ENCODE peak calls at places on chromosomes 13 and 19, in seven cellular contexts. N is Caco-2, Q is cardiac muscle cell, P is left ventricle myocardium inferior, A is transverse colon, O is brain microvascular endothelial cell, E is WERI-Rb-1. B is an unnamed sample. For H3K27me3, the result is how much of the 10 kb centered on the place peaks cover.

GRCh38 chr13:73803997-73804396 is 330.2 kb downstream of the KLF12 start:
- DNase-seq in N (no peak), Q (no peak), P (no peak), A (no peak), O (peak), E (no peak), B (no peak)

GRCh38 chr19:13838943-13839192 is 38.1 kb upstream of the NANOS3 start:
- DNase-seq in N (no peak), Q (no peak), P (no peak), A (no peak), O (no peak), E (no peak), B (no peak)

GRCh38 chr19:34109596-34109995 is 62.7 kb upstream of the LSM14A start:
- DNase-seq in N (no peak), Q (no peak), P (no peak), A (no peak), O (no peak), E (no peak), B (no peak)

GRCh38 chr19:18928018-18928805 is 8.7 kb downstream of the DDX49 start:
- DNase-seq in N (no peak), Q (no peak), P (no peak), A (no peak), O (no peak), E (no peak), B (no peak)

GRCh38 chr13:96671073-96671472 is 323.2 kb downstream of the OXGR1 start:
- DNase-seq in N (no peak), Q (no peak), P (no peak), A (no peak), O (no peak), E (no peak), B (no peak)

GRCh38 chr13:85652536-85652935 is 146.7 kb downstream of the SLITRK6 start:
- DNase-seq in N (no peak), Q (no peak), P (no peak), A (no peak), O (no peak), E (no peak), B (no peak)

GRCh38 chr13:113407531-113408393 is 43.8 kb upstream of the GRTP1 start:
- DNase-seq in N (no peak), Q (no peak), P (no peak), A (no peak), O (no peak), E (peak), B (no peak)

GRCh38 chr19:3499738-3500428 is 591 bp downstream of the DOHH start:
- DNase-seq in N (no peak), Q (no peak), P (no peak), A (no peak), O (no peak), E (no peak), B (no peak)

GRCh38 chr13:109345433-109345941 is 440.9 kb downstream of the IRS2 start:
- DNase-seq in N (no peak), Q (peak), P (no peak), A (no peak), O (peak), E (no peak), B (no peak)

GRCh38 chr13:75236774-75237173 is 245.2 kb downstream of the TBC1D4 start:
- DNase-seq in N (no peak), Q (no peak), P (no peak), A (no peak), O (no peak), E (no peak), B (no peak)

GRCh38 chr19:46772170-46773017 is 16.0 kb downstream of the SLC1A5 start:
- DNase-seq in N (no peak), Q (no peak), P (no peak), A (no peak), O (no peak), E (no peak), B (no peak)

GRCh38 chr19:33376423-33376822 is 2.9 kb downstream of the CEBPG start:
- DNase-seq in N (no peak), Q (peak), P (peak), A (peak), O (peak), E (no peak), B (peak)

GRCh38 chr13:75766636-75767035 is 130.5 kb downstream of the LMO7 start:
- DNase-seq in N (no peak), Q (no peak), P (no peak), A (no peak), O (no peak), E (no peak), B (no peak)

GRCh38 chr19:9309974-9310446 is 372 bp upstream of the ZNF699 start:
- DNase-seq in N (no peak), Q (peak), P (peak), A (peak), O (peak), E (peak), B (peak)

GRCh38 chr13:99384468-99384867 is 77.3 kb upstream of the GPR183 start:
- DNase-seq in N (no peak), Q (no peak), P (no peak), A (no peak), O (no peak), E (no peak), B (no peak)

GRCh38 chr19:3114018-3114726 is 20.0 kb downstream of the GNA11 start:
- DNase-seq in N (no peak), Q (no peak), P (no peak), A (no peak), O (no peak), E (no peak), B (no peak)

GRCh38 chr13:75458696-75459422 is 23.1 kb downstream of the TBC1D4 start:
- DNase-seq in N (no peak), Q (no peak), P (peak), A (peak), O (no peak), E (no peak), B (no peak)

GRCh38 chr19:42528354-42529247 is at the start of gene CEACAM1:
- DNase-seq in N (peak), Q (peak), P (no peak), A (peak), O (no peak), E (no peak), B (no peak)

GRCh38 chr19:28377077-28377476 is 835.9 kb downstream of the UQCRFS1 start:
- DNase-seq in N (peak), Q (peak), P (no peak), A (no peak), O (no peak), E (no peak), B (no peak)

GRCh38 chr19:36257512-36257876 is 42.6 kb downstream of the ZNF146 start:
- DNase-seq in N (no peak), Q (peak), P (peak), A (no peak), O (no peak), E (no peak), B (no peak)

GRCh38 chr19:48308695-48309586 is 16.4 kb upstream of the EMP3 start:
- DNase-seq in N (peak), Q (peak), P (no peak), A (no peak), O (no peak), E (peak), B (no peak)
- TF ChIP-seq CTCF in N (peak), Q (peak), P (peak), A (no peak), O (peak), E (peak), B (no peak)

DNA sequence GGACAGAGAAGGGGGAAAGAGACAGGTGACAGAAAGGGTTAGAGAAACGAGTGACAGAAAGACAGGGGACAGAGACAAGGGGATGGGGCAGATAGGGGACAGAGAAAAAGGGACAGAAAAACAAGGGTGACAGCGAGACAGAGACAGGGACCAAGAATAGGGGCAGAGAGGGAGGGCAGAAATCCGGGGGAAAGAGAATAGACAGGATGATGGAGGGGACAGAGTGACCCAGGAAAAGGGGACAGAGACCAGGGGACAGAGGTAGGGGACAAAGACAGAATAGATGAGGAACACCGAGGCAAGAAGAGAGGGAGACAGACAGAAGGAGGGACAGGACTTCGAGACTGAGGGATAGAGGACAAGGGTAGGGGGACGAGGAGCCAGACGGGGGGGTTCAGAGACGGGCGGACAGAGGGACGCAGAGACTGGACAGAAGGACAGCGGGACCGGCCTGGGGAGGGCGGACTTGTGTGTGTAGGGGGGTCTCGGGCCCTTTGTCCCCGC is 607 bp downstream of the CADM4 start:
- DNase-seq in N (no peak), Q (no peak), P (no peak), A (no peak), O (no peak), E (no peak), B (no peak)
- H3K27me3 ChIP-seq in N (under half), Q (under half), P (half or more), A (under half), O (under half), E (under half), B (half or more)

GRCh38 chr13:59493436-59493965 is 670.2 kb downstream of the DIAPH3 start:
- DNase-seq in N (no peak), Q (no peak), P (no peak), A (no peak), O (no peak), E (no peak), B (no peak)

GRCh38 chr13:59492030-59492636 is 671.6 kb downstream of the DIAPH3 start:
- DNase-seq in N (no peak), Q (no peak), P (no peak), A (no peak), O (peak), E (no peak), B (no peak)

GRCh38 chr13:59490651-59491050 is 673.1 kb downstream of the DIAPH3 start:
- DNase-seq in N (no peak), Q (no peak), P (no peak), A (no peak), O (no peak), E (no peak), B (no peak)

GRCh38 chr13:59494560-59494970 is 669.2 kb downstream of the DIAPH3 start:
- DNase-seq in N (no peak), Q (peak), P (peak), A (no peak), O (peak), E (no peak), B (no peak)

DNA sequence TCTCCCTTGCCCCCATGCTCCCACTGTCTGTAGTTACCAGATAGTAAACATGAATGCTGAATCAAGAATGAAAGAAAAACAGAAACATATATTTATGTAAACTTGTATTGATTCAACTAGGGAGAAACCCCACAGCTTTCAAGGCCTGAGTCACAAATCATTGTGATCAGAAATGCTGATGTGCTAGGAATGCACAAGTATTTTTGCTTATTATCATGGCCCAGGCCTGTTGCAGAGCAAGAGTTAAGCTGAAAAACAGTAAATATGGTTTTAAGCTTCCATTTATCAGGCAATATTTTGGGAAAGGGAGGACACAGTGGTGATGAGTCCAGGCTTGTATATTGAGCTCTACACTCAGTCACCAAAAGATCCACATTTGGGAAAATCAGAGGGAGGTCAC is 669.6 kb downstream of the DIAPH3 start:
- DNase-seq in N (no peak), Q (no peak), P (no peak), A (no peak), O (no peak), E (no peak), B (no peak)
- TF ChIP-seq CTCF in N (no peak), Q (no peak), P (no peak), A (no peak), O (no peak), E (no peak), B (no peak)

DNA sequence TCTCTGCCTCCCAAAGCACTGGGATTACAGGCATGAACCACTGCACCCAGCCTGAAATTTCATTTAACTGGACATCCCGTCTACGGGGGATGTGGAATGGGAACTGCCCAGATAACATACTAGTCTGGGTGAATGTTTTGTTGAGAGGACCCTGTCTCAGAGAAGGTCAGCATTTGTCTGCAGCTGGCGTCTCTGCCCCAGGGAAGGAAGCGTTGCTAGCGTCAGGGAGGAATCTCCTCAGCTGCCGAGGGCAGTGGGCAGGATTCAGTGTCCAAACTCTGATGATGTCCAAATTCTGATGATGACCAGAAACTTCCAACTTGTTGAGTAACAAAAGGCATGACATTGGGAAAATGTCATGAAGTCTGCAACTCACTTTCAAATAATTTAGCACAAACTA is 3.1 kb downstream of the NXNL1 start:
- DNase-seq in N (no peak), Q (no peak), P (no peak), A (no peak), O (no peak), E (no peak), B (no peak)
- H3K27me3 ChIP-seq in N (under half), Q (under half), P (half or more), A (half or more), O (under half), E (under half), B (under half)

GRCh38 chr13:37870895-37871550 is 1.5 kb upstream of the TRPC4 start:
- DNase-seq in N (no peak), Q (peak), P (no peak), A (no peak), O (peak), E (no peak), B (no peak)

GRCh38 chr13:37869506-37869755 is 141 bp downstream of the TRPC4 start:
- DNase-seq in N (no peak), Q (no peak), P (no peak), A (no peak), O (no peak), E (no peak), B (no peak)

GRCh38 chr13:37868691-37869505 is 674 bp downstream of the TRPC4 start:
- DNase-seq in N (no peak), Q (peak), P (no peak), A (no peak), O (peak), E (peak), B (peak)

GRCh38 chr13:37870489-37870845 is 895 bp upstream of the TRPC4 start:
- DNase-seq in N (no peak), Q (no peak), P (no peak), A (no peak), O (no peak), E (no peak), B (no peak)

DNA sequence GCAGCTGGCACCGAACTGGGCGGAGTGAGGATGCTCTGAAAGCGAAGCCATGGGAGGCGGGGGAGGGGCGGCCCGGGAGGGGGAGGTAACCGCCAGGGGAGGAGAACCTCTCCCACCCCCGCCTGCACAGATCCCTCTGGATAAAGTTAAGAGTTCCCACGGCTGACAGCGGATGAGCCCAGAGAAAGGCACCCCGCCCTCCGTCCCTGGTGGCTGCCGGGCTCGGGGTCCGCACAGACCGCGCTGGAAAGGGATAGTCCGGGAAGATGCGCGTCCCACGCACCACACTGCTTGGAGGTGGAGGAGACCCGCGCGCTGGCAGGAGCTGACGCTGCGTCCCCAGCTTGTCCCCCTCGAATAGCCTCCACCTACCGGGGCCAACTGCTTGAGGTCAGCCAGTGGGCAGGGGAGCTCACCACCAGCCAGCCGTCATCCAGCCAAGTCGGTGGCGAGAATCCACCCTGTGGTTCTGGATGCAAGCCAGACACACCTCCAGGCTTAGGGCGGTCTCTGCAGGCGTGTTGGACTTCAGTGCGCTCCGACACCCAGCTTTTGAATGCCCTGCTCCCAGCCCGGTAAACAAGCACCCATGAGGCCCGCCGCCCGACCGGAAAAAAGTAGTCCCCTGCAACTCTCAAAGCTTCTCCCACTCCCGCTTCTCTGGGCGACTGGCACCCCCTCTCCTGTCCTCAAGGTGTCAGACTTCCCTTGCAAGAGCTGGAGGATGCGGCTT is at the start of gene TRPC4:
- DNase-seq in N (peak), Q (peak), P (peak), A (peak), O (peak), E (peak), B (peak)
- TF ChIP-seq CTCF in N (peak), Q (peak), P (peak), A (peak), O (peak), E (peak), B (peak)

GRCh38 chr19:11480081-11480926 is 542 bp downstream of the ELAVL3 start:
- DNase-seq in N (no peak), Q (no peak), P (no peak), A (no peak), O (no peak), E (no peak), B (no peak)

GRCh38 chr19:11475861-11476260 is 5.0 kb downstream of the ELAVL3 start:
- DNase-seq in N (no peak), Q (no peak), P (no peak), A (no peak), O (no peak), E (peak), B (no peak)

GRCh38 chr19:11479090-11479469 is 1.8 kb downstream of the ELAVL3 start:
- DNase-seq in N (no peak), Q (no peak), P (no peak), A (no peak), O (no peak), E (no peak), B (no peak)

GRCh38 chr19:11479470-11480080 is 1.3 kb downstream of the ELAVL3 start:
- DNase-seq in N (peak), Q (peak), P (peak), A (peak), O (no peak), E (peak), B (no peak)

DNA sequence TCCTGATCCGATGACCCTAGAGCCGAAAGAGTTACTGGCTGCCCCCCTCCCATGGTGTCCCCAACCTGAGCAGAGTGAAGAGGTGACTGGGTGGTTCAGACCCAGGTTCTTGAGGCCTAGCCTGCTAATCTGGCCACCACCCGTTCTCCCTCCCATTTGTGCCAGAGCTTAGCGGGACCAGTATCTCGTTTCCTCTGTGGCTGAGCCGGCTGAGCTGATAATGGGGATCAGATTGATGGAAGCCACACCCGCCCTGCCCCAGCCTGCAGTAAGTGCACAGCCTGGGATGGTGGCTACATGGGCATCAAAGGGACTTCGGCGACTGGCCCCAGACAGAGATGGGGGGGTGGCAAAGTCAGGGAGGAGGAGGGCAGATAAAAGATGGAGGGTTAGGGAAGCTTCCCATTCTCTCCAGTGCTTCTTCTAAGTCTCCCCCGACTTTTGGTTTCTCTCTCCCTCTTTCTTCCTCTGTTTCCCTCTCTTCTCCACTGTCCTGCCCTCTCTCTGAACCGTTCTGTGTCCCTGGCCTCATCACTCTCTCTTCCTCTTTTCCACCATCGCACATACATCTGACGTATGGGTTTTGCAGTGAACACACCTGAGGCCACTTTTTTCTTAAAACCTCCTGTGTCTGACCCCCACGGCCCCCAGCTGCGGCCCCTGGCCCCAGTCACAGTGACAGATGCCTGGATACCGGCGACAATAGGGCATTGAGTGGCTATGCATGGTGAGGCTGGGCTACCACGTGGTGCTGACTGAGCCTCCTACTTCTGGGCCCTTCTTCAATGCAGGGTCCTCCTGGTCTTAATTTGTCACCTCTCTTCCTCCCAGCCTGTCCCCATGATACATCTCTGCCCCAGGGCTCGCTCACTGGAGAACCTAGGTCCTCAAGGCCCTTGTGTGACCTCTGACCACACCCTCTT is 2.4 kb downstream of the ELAVL3 start:
- DNase-seq in N (no peak), Q (no peak), P (no peak), A (no peak), O (no peak), E (peak), B (no peak)
- H3K27me3 ChIP-seq in N (under half), Q (half or more), P (half or more), A (under half), O (under half), E (under half), B (under half)